ENCODE peak calls at places on chromosome 15, in eight cellular contexts. U is transverse colon, N is endodermal cell, X is lower lobe of right lung, B is left ventricle myocardium inferior, W is colonic mucosa, O is PC-9, Y is psoas muscle. V is an unnamed sample. For H3K36me3, the result is how much of the 10 kb centered on the place peaks cover.

GRCh38 chr15:43414196-43414595 is 43.3 kb downstream of the TUBGCP4 start:
- DNase-seq in W (no peak), B (no peak), X (no peak), O (no peak), Y (no peak), N (no peak), U (no peak), V (no peak)

GRCh38 chr15:53693729-53694533 is 65.5 kb downstream of the WDR72 start:
- DNase-seq in U (peak), X (peak), W (no peak), B (peak), Y (no peak), N (no peak), O (no peak), V (peak)

GRCh38 chr15:69600556-69601085 is 148.0 kb downstream of the RPLP1 start:
- DNase-seq in X (no peak), N (peak), Y (no peak), O (no peak), B (no peak), U (no peak), W (no peak), V (peak)

GRCh38 chr15:89299896-89300295 is 34.7 kb downstream of the POLG start:
- DNase-seq in N (no peak), W (no peak), X (no peak), B (no peak), U (no peak), Y (no peak), O (no peak), V (no peak)

GRCh38 chr15:57114070-57114469 is 195.6 kb downstream of the TCF12 start:
- DNase-seq in N (no peak), B (no peak), Y (no peak), O (no peak), X (no peak), U (peak), W (peak), V (no peak)

GRCh38 chr15:42133892-42134502 is 22.4 kb downstream of the PLA2G4F start:
- DNase-seq in Y (no peak), B (no peak), X (peak), W (peak), O (no peak), U (peak), N (peak), V (peak)

GRCh38 chr15:32682569-32682968 is 35.2 kb upstream of the GREM1 start:
- DNase-seq in O (no peak), X (no peak), W (no peak), U (no peak), B (no peak), Y (no peak), N (no peak), V (no peak)

GRCh38 chr15:37594431-37594830 is 340.0 kb upstream of the TMCO5A start:
- DNase-seq in N (no peak), U (no peak), B (no peak), O (no peak), X (no peak), Y (no peak), W (no peak), V (no peak)

GRCh38 chr15:60124460-60125070 is 120.5 kb downstream of the FOXB1 start:
- DNase-seq in U (no peak), O (no peak), Y (no peak), W (no peak), B (no peak), X (no peak), N (no peak), V (no peak)

GRCh38 chr15:95839367-95839782 is 491.1 kb upstream of the NR2F2 start:
- DNase-seq in X (no peak), W (no peak), U (no peak), N (no peak), O (no peak), Y (no peak), B (no peak), V (no peak)

GRCh38 chr15:99718421-99718820 is 14.8 kb downstream of the LYSMD4 start:
- DNase-seq in U (no peak), B (no peak), X (no peak), W (no peak), Y (no peak), O (no peak), N (no peak), V (no peak)

GRCh38 chr15:93973287-93973686 is 258.1 kb upstream of the MCTP2 start:
- DNase-seq in N (no peak), X (no peak), Y (peak), O (no peak), W (peak), B (peak), U (peak), V (no peak)

GRCh38 chr15:93980149-93980911 is 251.0 kb upstream of the MCTP2 start:
- DNase-seq in U (peak), B (peak), O (no peak), Y (no peak), X (no peak), W (no peak), N (no peak), V (no peak)

DNA sequence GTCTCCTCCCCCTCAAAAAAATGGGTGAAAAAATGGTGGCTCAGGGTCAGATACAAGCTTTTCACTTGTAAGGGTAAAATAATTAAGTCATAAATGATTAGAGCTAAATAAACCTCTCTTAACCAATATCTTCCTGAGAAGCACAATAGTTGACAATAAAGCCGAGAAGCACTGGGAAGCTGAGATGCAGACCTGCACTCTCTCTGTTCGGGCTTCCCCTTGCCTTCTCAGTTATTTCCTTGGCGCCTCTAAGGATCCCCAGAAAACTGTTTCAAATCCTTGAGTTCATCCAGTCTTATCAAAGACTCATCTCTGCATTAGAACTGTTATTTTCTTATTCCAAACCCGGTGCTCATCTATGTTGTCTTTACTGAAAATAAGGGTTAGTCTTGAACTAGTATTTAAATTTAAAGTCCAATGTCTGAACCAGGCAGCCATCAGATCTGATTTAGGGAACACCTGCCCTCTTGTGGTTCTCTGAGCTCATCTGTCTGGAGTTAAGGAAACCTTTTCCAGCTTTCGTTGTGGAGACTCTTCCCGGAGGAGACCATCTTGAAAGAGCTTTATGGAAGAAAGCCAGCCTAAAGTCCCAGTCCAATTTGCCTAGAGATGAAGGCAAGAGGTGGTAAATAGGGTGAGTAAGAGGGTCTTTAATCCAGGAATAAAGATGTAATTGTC is 256.4 kb upstream of the MCTP2 start:
- DNase-seq in N (peak), O (no peak), X (no peak), B (no peak), U (no peak), W (no peak), Y (no peak), V (no peak)
- TF ChIP-seq CTCF in N (peak), O (peak), X (peak), B (peak), U (no peak), W (peak), Y (peak), V (peak)

DNA sequence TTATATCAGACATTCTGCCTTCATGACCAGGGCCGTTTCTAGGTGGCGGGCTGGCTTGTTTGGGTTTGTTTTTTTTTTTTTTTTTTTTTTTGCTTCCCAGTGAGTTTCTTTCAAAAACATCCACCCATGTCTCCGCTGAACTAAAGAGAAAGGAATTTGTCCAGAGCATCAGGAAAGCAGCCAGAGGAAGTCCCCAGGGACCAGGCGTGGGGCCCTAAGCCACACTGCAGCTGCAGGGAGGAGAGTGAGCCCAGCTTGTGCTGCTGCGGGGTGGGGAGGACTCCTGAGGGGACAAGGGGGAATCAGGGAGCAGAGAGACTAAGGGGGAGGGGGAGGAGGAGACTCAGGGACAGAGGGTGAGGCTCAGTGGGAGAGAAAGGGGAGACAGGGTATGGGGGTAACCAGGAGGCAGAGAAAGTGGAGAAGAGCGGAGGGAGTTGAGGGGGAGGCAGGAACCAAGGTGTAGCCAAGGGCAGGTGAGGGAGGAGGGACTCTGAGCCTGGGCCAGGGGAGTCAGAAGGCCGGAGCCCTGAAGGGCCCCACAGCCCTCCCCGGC is 49.5 kb downstream of the CYP11A1 start:
- DNase-seq in B (peak), Y (peak), N (no peak), U (peak), O (no peak), W (peak), X (no peak), V (peak)
- H3K4me3 ChIP-seq in B (peak), Y (no peak), N (no peak), U (no peak), O (no peak), W (no peak), X (no peak), V (no peak)

GRCh38 chr15:40412095-40412759 is 6.6 kb downstream of the IVD start:
- DNase-seq in U (peak), B (no peak), W (peak), O (no peak), Y (no peak), N (no peak), X (no peak), V (peak)
- H3K36me3 ChIP-seq in U (under half), B (half or more), W (under half), O (under half), Y (under half), N (half or more), X (half or more), V (under half)

DNA sequence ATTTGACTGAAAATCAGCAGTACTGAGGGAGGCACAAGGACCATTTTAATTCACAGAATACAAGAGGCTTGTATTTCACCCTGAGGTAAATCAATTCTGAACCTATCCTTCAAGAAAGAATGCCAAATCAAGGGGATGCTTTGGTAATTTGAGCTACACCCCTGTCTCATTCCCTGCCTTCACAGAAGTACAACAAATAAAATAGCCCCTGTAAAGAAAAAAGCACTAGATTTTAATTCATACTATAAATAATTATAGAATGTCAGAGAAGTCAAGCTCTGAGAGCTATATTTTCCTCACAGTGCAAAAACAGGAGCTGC is 249.0 kb downstream of the ISL2 start:
- DNase-seq in N (no peak), W (no peak), B (no peak), Y (no peak), O (no peak), X (no peak), U (no peak), V (no peak)
- TF ChIP-seq CTCF in N (no peak), W (no peak), B (no peak), Y (no peak), O (no peak), X (no peak), U (no peak), V (no peak)

DNA sequence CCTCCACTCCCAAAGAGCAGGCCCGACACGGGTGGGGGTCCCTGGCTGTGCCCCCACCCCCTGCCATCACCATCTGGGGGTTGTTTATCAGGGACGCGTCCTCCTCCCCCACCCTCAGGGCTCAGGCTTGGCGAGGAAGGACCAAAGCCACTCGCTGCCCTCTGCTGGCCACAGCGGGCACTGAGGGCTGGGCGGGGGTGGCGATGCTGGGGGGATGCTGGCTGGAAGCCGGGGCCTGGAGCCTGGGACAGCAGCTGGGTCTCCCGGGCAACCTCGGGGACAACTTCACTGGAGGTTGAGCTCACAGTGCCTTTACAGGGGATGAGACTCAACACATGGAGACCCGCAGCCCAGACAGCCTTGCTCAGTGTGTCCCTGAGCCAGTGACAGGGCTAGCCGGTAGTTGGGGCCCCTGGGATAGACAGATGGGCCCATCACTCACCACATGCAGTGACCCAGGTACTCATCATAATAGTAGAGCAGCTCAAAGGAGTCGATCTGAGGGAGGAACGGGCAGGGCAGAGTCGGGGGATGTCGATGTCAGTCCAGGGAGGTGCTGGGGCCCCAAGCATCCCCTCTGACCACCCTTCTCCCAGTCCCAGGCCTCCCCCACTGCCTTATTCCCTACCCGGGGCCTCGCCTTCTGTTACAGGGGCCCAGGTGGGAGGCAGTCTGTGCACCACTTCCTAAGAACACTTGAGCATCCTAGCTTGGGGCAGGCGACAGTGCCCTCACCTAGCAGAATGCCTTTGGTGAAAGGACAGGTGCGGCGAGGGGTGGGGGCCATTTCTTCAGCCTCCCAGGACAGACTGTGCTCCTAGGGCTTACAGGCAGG is 5.9 kb upstream of the CALML4 start:
- DNase-seq in W (peak), O (no peak), Y (peak), B (peak), U (peak), N (peak), X (peak), V (peak)
- H3K4me3 ChIP-seq in W (no peak), O (no peak), Y (no peak), B (peak), U (no peak), N (no peak), X (no peak), V (no peak)